ENCODE peak calls at places on chromosomes 6 and 20, in five cellular contexts. L is CD4-positive, alpha-beta T cell; W is foreskin keratinocyte; T is HL-60; V is prostate gland. O is an unnamed sample.

GRCh38 chr6:3330199-3330598 is 71.5 kb downstream of the PSMG4 start:
- DNase-seq in V (no peak), L (no peak), W (no peak), T (no peak), O (no peak)

GRCh38 chr20:42179768-42180167 is 561.6 kb upstream of the CHD6 start:
- DNase-seq in V (no peak), L (no peak), W (no peak), T (peak), O (no peak)

GRCh38 chr6:161409353-161409752 is 135.5 kb upstream of the AGPAT4 start:
- DNase-seq in L (no peak), W (no peak), T (no peak), V (no peak), O (no peak)

GRCh38 chr6:42820509-42821340 is 38.9 kb downstream of the BICRAL start:
- DNase-seq in L (no peak), W (no peak), V (no peak), T (no peak), O (peak)

GRCh38 chr6:150294713-150295112 is 74.1 kb upstream of the IYD start:
- DNase-seq in V (no peak), L (no peak), T (no peak), W (no peak), O (no peak)

GRCh38 chr6:38393986-38394385 is 245.7 kb downstream of the BTBD9 start:
- DNase-seq in T (no peak), L (no peak), V (no peak), W (no peak), O (no peak)

GRCh38 chr6:129593233-129593564 is 116.8 kb downstream of the ARHGAP18 start:
- DNase-seq in T (no peak), V (no peak), L (no peak), W (no peak), O (no peak)

GRCh38 chr6:110738899-110739365 is 76.3 kb downstream of the CDK19 start:
- DNase-seq in V (no peak), T (peak), L (no peak), W (no peak), O (no peak)

GRCh38 chr6:41651246-41651961 is 13.1 kb downstream of the MDFI start:
- DNase-seq in W (no peak), L (no peak), T (no peak), V (no peak), O (no peak)

GRCh38 chr20:33686008-33686983 is at the start of gene E2F1:
- DNase-seq in W (peak), V (peak), L (peak), T (peak), O (peak)
- TF ChIP-seq CTCF in W (peak), V (peak), L (peak), T (no peak), O (no peak)

GRCh38 chr20:35947907-35948306 is 6.4 kb downstream of the SCAND1 start:
- DNase-seq in L (no peak), W (no peak), V (no peak), T (no peak), O (no peak)
- H3K27ac ChIP-seq in L (no peak), W (no peak), V (no peak), T (no peak), O (peak)

GRCh38 chr6:8060346-8060745 is 3.8 kb downstream of the BLOC1S5 start:
- DNase-seq in W (no peak), V (no peak), L (no peak), T (no peak), O (no peak)

GRCh38 chr6:8057263-8057662 is 6.9 kb downstream of the BLOC1S5 start:
- DNase-seq in T (no peak), L (no peak), W (no peak), V (no peak), O (no peak)

GRCh38 chr6:8057793-8058192 is 6.4 kb downstream of the BLOC1S5 start:
- DNase-seq in T (no peak), V (no peak), L (no peak), W (no peak), O (no peak)

GRCh38 chr6:8061736-8062135 is 2.5 kb downstream of the BLOC1S5 start:
- DNase-seq in V (no peak), T (no peak), L (no peak), W (no peak), O (no peak)

DNA sequence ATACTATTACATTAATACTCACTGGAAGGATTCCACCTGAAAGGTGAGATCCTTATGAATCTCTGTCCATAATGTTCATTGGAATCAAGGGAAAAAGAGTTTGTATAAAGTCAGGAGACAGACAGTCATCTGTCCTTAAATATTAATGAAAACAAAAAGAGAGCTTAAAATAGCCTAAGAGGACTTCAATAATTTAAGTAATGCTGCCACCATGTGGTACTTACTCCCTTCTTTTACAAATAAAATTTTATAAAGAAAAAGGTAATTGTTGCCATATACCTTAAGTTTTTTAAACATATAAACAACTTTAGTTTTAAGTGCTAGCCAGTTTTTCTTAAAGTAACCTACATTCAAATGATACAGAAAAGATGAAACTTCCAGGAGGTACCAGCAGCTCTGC is 5.1 kb downstream of the BLOC1S5 start:
- DNase-seq in T (no peak), W (no peak), L (no peak), V (no peak), O (no peak)
- TF ChIP-seq CTCF in T (no peak), W (peak), L (peak), V (no peak), O (peak)

GRCh38 chr6:130969807-130970491 is 93.1 kb downstream of the EPB41L2 start:
- DNase-seq in V (no peak), L (no peak), T (no peak), W (no peak), O (no peak)

GRCh38 chr6:130966581-130966980 is 96.5 kb downstream of the EPB41L2 start:
- DNase-seq in T (no peak), L (no peak), V (no peak), W (no peak), O (no peak)

GRCh38 chr6:130970839-130971410 is 92.1 kb downstream of the EPB41L2 start:
- DNase-seq in L (no peak), T (no peak), V (no peak), W (no peak), O (no peak)

GRCh38 chr6:130967502-130968469 is 95.3 kb downstream of the EPB41L2 start:
- DNase-seq in T (no peak), W (no peak), L (no peak), V (no peak), O (no peak)

DNA sequence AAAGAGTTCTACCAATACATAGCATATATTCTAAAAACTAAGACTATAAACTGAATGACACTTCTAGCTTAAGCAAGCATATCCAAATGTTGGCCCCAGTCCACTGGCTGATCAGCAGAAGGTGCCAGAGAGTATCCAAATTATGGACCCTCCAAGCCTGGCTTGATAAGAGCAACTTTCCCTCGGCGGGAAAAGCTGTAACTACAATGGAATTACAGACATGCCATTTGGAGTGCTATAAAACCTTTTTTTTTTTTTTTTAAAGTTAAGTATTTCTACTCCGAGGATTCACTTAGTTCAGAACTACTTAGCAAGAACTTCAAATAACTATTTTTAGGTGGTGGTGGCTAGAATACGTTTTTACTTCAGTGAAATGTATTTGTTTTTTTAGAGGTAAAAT is 94.6 kb downstream of the EPB41L2 start:
- DNase-seq in V (no peak), W (no peak), L (no peak), T (no peak), O (no peak)
- H3K27ac ChIP-seq in V (no peak), W (no peak), L (no peak), T (no peak), O (peak)

GRCh38 chr6:12078014-12078413 is 65.9 kb downstream of the HIVEP1 start:
- DNase-seq in W (no peak), L (no peak), V (no peak), T (no peak), O (no peak)

GRCh38 chr6:12077021-12077420 is 64.9 kb downstream of the HIVEP1 start:
- DNase-seq in V (no peak), L (no peak), W (no peak), T (no peak), O (no peak)

GRCh38 chr6:12069891-12070529 is 57.9 kb downstream of the HIVEP1 start:
- DNase-seq in V (no peak), T (no peak), L (no peak), W (no peak), O (no peak)

GRCh38 chr6:12071064-12071615 is 59.0 kb downstream of the HIVEP1 start:
- DNase-seq in V (no peak), W (no peak), L (no peak), T (no peak), O (no peak)

GRCh38 chr6:12075067-12075563 is 63.0 kb downstream of the HIVEP1 start:
- DNase-seq in W (no peak), T (no peak), L (no peak), V (no peak), O (no peak)
- TF ChIP-seq CTCF in W (peak), T (no peak), L (peak), V (no peak), O (no peak)

GRCh38 chr6:120214097-120214496 is 864.5 kb upstream of the MAN1A1 start:
- DNase-seq in W (no peak), V (no peak), T (no peak), L (no peak), O (no peak)

DNA sequence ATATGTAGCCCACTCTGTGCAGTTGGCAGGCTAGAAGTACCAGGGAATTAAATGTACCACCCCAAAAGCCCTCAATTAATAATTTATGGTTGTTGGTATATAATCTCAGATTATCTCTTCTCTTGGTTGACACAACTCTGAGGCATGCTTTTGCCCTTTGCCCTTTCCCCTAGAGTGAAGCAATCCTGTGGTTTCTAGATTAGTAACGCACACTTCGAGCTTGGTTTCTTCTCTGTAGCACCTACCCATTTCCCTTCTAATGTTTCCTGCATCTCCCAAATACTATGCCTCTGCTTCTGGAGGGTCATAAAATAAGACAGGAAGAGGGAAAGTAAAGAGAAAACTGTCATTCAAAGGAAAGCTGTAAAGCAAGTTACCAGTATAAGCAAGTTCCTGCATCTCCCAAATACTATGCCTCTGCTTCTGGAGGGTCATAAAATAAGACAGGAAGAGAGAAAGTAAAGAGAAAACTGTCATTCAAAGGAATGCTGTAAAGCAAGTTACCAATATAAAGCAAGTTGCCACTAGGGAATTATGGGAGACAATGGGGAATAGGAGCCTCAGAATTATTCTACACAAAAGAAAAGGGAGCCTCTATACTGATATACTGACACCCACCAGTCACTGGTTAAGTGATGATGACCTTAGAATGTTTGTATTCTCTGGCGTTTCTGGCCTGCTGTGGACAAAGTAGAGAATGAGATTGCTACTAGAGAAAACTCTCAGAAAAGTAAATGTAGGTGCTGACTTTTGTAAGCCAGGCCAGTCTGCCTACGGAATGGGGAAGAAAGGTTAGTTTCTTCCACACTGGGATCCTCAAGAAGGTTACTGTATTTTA is 862.6 kb upstream of the MAN1A1 start:
- DNase-seq in V (no peak), L (no peak), T (no peak), W (peak), O (no peak)
- H3K27ac ChIP-seq in V (no peak), L (no peak), T (no peak), W (no peak), O (no peak)

DNA sequence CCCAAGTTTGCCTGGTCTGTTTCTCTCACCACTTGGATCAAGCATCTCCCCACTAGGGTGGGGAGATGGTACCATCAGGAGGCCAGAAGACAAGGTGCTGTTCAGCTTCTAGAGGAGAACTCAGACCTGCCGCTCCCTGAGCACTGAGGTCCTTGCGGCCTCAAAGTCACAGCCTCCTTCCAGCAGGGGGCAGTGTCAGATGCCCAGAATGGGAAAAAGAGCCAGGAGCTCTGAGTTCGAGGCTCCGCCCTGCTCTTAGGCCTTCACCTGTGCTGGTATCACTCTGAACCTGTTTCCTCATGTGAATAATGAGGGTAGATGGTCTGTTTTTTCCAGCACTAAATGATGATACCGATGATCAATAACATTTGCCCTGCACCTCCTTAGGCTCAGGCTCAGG is 68.7 kb downstream of the TOX2 start:
- DNase-seq in L (peak), W (no peak), V (no peak), T (no peak), O (no peak)
- TF ChIP-seq CTCF in L (peak), W (peak), V (no peak), T (no peak), O (no peak)

GRCh38 chr6:26604026-26604425 is 7.3 kb downstream of the ABT1 start:
- DNase-seq in V (no peak), L (no peak), W (no peak), T (no peak), O (no peak)
- H3K27ac ChIP-seq in V (no peak), L (no peak), W (no peak), T (no peak), O (no peak)

GRCh38 chr6:34062815-34063214 is 83.1 kb downstream of the GRM4 start:
- DNase-seq in W (no peak), T (no peak), V (no peak), L (no peak), O (no peak)
- TF ChIP-seq CTCF in W (no peak), T (no peak), V (no peak), L (no peak), O (no peak)